ENCODE peak calls at places on chromosome 14, in ten cellular contexts. V is activated T-helper 2 cell treated with anti-CD3 and anti-CD28 coated beads, Interferon-gamma antibody, Interleukin-2, Interleukin-4, amounts not matched to agents 10 μg/mL and 5 μg/mL and 100 μg/mL, durations not matched to agents 14 hours and 24 hours and 36 hours; N is putamen; T is naive thymus-derived CD8-positive, alpha-beta T cell; Y is anterior cingulate cortex; X is A549; B is endothelial cell; E is cardiac fibroblast; D is A673; L is CD4-positive, CD25-positive, alpha-beta regulatory T cell. C is an unnamed sample.

GRCh38 chr14:64604854-64605253 is 55.1 kb downstream of the PPP1R36 start:
- DNase-seq in V (no peak), N (no peak), T (no peak), Y (no peak), X (no peak), B (no peak), E (no peak), D (no peak), L (no peak), C (no peak)

GRCh38 chr14:75831455-75831854 is 150.3 kb downstream of the TGFB3 start:
- DNase-seq in V (peak; percentile 44), N (peak; percentile 6), T (peak; percentile 5), Y (no peak), X (peak; percentile 5), B (no peak), E (peak; percentile 80), D (no peak), L (peak; percentile 5), C (peak; percentile 78)

GRCh38 chr14:64265222-64265621 is 28.9 kb downstream of the ESR2 start:
- DNase-seq in V (no peak), N (no peak), T (no peak), Y (no peak), X (no peak), B (no peak), E (no peak), D (no peak), L (no peak), C (no peak)

GRCh38 chr14:28571636-28572035 is 195.0 kb upstream of the FOXG1 start:
- DNase-seq in V (no peak), N (no peak), T (no peak), Y (no peak), X (no peak), B (no peak), E (peak; percentile 33), D (no peak), L (no peak), C (no peak)

GRCh38 chr14:102591372-102591943 is 991 bp upstream of the RCOR1 start:
- DNase-seq in V (no peak), N (peak; percentile 23), T (no peak), Y (no peak), X (peak; percentile 40), B (peak; percentile 43), E (peak; percentile 35), D (peak; percentile 56), L (peak; percentile 32), C (peak; percentile 54)

GRCh38 chr14:23435540-23436326 is at the start of gene MYH7:
- DNase-seq in V (no peak), N (no peak), T (no peak), Y (no peak), X (no peak), B (peak; percentile 22), E (no peak), D (no peak), L (no peak), C (no peak)

GRCh38 chr14:96790211-96790610 is 7.0 kb upstream of the VRK1 start:
- DNase-seq in V (no peak), N (no peak), T (no peak), Y (no peak), X (no peak), B (no peak), E (no peak), D (no peak), L (no peak), C (no peak)

GRCh38 chr14:33465952-33466700 is 484.7 kb downstream of the EGLN3 start:
- DNase-seq in V (no peak), N (no peak), T (no peak), Y (no peak), X (no peak), B (no peak), E (peak; percentile 18), D (no peak), L (no peak), C (peak; percentile 14)

GRCh38 chr14:42001436-42001835 is 394.8 kb downstream of the LRFN5 start:
- DNase-seq in V (no peak), N (no peak), T (no peak), Y (no peak), X (no peak), B (no peak), E (no peak), D (no peak), L (no peak), C (peak; percentile 2)

GRCh38 chr14:50083467-50084337 is 32.7 kb downstream of the VCPKMT start:
- DNase-seq in V (peak; percentile 34), N (no peak), T (no peak), Y (no peak), X (no peak), B (no peak), E (no peak), D (no peak), L (peak; percentile 49), C (no peak)

GRCh38 chr14:51783765-51784164 is 76.6 kb upstream of the GNG2 start:
- DNase-seq in V (no peak), N (no peak), T (no peak), Y (no peak), X (no peak), B (no peak), E (peak; percentile 82), D (no peak), L (no peak), C (peak; percentile 84)

GRCh38 chr14:24057867-24058259 is 6.1 kb downstream of the CARMIL3 start:
- DNase-seq in V (no peak), N (no peak), T (no peak), Y (no peak), X (no peak), B (no peak), E (no peak), D (no peak), L (no peak), C (no peak)

GRCh38 chr14:64730681-64731080 is 26.5 kb downstream of the PLEKHG3 start:
- DNase-seq in V (no peak), N (no peak), T (no peak), Y (no peak), X (no peak), B (no peak), E (no peak), D (no peak), L (no peak), C (no peak)

GRCh38 chr14:74085828-74086227 is 1.1 kb downstream of the LIN52 start:
- DNase-seq in V (no peak), N (no peak), T (no peak), Y (no peak), X (no peak), B (no peak), E (no peak), D (no peak), L (no peak), C (peak; percentile 3)

GRCh38 chr14:105303949-105304348 is 3.1 kb upstream of the BRF1 start:
- DNase-seq in V (no peak), N (no peak), T (no peak), Y (no peak), X (no peak), B (no peak), E (no peak), D (no peak), L (no peak), C (no peak)

GRCh38 chr14:44962573-44963528 is 861 bp downstream of the TOGARAM1 start:
- DNase-seq in V (no peak), N (peak; percentile 59), T (no peak), Y (peak; percentile 68), X (peak; percentile 33), B (peak; percentile 47), E (peak; percentile 54), D (peak; percentile 49), L (no peak), C (peak; percentile 82)

GRCh38 chr14:91280129-91280528 is 35.6 kb upstream of the GPR68 start:
- DNase-seq in V (no peak), N (no peak), T (no peak), Y (no peak), X (no peak), B (no peak), E (no peak), D (no peak), L (no peak), C (no peak)

GRCh38 chr14:20317720-20318119 is 12.0 kb upstream of the TTC5 start:
- DNase-seq in V (no peak), N (no peak), T (no peak), Y (no peak), X (no peak), B (no peak), E (no peak), D (no peak), L (no peak), C (no peak)

GRCh38 chr14:24633353-24633752 is 637 bp downstream of the GZMB start:
- DNase-seq in V (no peak), N (no peak), T (no peak), Y (no peak), X (no peak), B (no peak), E (no peak), D (no peak), L (no peak), C (no peak)

GRCh38 chr14:52052289-52052943 is 16.4 kb downstream of the NID2 start:
- DNase-seq in V (no peak), N (no peak), T (no peak), Y (no peak), X (no peak), B (no peak), E (peak; percentile 90), D (no peak), L (no peak), C (peak; percentile 95)

GRCh38 chr14:39396448-39396847 is 35.8 kb downstream of the FBXO33 start:
- DNase-seq in V (no peak), N (no peak), T (no peak), Y (no peak), X (no peak), B (no peak), E (peak; percentile 66), D (no peak), L (no peak), C (peak; percentile 63)

GRCh38 chr14:76666746-76667145 is 94.5 kb upstream of the VASH1 start:
- DNase-seq in V (no peak), N (no peak), T (no peak), Y (no peak), X (no peak), B (no peak), E (no peak), D (peak; percentile 65), L (no peak), C (no peak)

GRCh38 chr14:106821119-106821518 is 1294.7 kb downstream of the TMEM121 start:
- DNase-seq in V (no peak), N (no peak), T (no peak), Y (no peak), X (no peak), B (no peak), E (no peak), D (no peak), L (no peak), C (no peak)

GRCh38 chr14:92407395-92407794 is 84.4 kb downstream of the SLC24A4 start:
- DNase-seq in V (no peak), N (no peak), T (no peak), Y (no peak), X (no peak), B (no peak), E (peak; percentile 18), D (no peak), L (no peak), C (no peak)

GRCh38 chr14:35286707-35287106 is 5.5 kb upstream of the PSMA6 start:
- DNase-seq in V (no peak), N (no peak), T (no peak), Y (no peak), X (no peak), B (no peak), E (no peak), D (no peak), L (no peak), C (no peak)

GRCh38 chr14:58193542-58193941 is 6.4 kb upstream of the ACTR10 start:
- DNase-seq in V (no peak), N (no peak), T (no peak), Y (no peak), X (peak; percentile 12), B (no peak), E (peak; percentile 9), D (no peak), L (no peak), C (peak; percentile 9)